ENCODE peak calls at places on chromosome 1, in seven cellular contexts. V, F, Q, K, G, D and H are unnamed samples.

GRCh38 chr1:55632906-55633305 is 417.7 kb upstream of the USP24 start:
- DNase-seq in V (no peak), F (no peak), Q (no peak), K (peak; percentile 48), G (no peak), D (no peak), H (no peak)

GRCh38 chr1:76336951-76337371 is 262.4 kb downstream of the ST6GALNAC3 start:
- DNase-seq in V (peak; percentile 98), F (peak; percentile 25), Q (no peak), K (no peak), G (no peak), D (no peak), H (peak; percentile 70)

GRCh38 chr1:162854245-162854860 is 6.6 kb downstream of the CCDC190 start:
- DNase-seq in V (peak; percentile 90), F (no peak), Q (no peak), K (peak; percentile 81), G (peak; percentile 77), D (peak; percentile 53), H (peak; percentile 28)

GRCh38 chr1:25562101-25562927 is 18.9 kb downstream of the LDLRAP1 start:
- DNase-seq in V (no peak), F (no peak), Q (no peak), K (no peak), G (no peak), D (peak; percentile 87), H (no peak)

GRCh38 chr1:154405762-154406571 is 824 bp downstream of the IL6R start:
- DNase-seq in V (peak; percentile 83), F (peak; percentile 92), Q (no peak), K (peak; percentile 74), G (no peak), D (no peak), H (peak; percentile 20)

GRCh38 chr1:212488436-212489283 is 55.9 kb downstream of the NENF start:
- DNase-seq in V (peak; percentile 28), F (no peak), Q (peak; percentile 81), K (peak; percentile 48), G (no peak), D (peak; percentile 79), H (peak; percentile 60)

GRCh38 chr1:21586926-21587601 is 77.8 kb downstream of the ALPL start:
- DNase-seq in V (peak; percentile 90), F (peak; percentile 56), Q (peak; percentile 43), K (peak; percentile 85), G (peak; percentile 61), D (no peak), H (peak; percentile 38)

GRCh38 chr1:29179641-29180184 is 2.0 kb downstream of the SRSF4 start:
- DNase-seq in V (no peak), F (no peak), Q (no peak), K (peak; percentile 9), G (no peak), D (no peak), H (no peak)

GRCh38 chr1:174912243-174912642 is 87.5 kb upstream of the CACYBP start:
- DNase-seq in V (no peak), F (no peak), Q (peak; percentile 22), K (no peak), G (no peak), D (no peak), H (no peak)

GRCh38 chr1:158140871-158141270 is 39.8 kb upstream of the CD1D start:
- DNase-seq in V (peak; percentile 45), F (no peak), Q (no peak), K (no peak), G (no peak), D (no peak), H (no peak)

GRCh38 chr1:155079487-155080249 is 1.0 kb downstream of the EFNA3 start:
- DNase-seq in V (no peak), F (no peak), Q (no peak), K (peak; percentile 74), G (no peak), D (no peak), H (no peak)

GRCh38 chr1:184052194-184052559 is 647 bp downstream of the TSEN15 start:
- DNase-seq in V (peak; percentile 5), F (no peak), Q (no peak), K (no peak), G (no peak), D (no peak), H (no peak)

GRCh38 chr1:101769520-101769919 is 227.2 kb downstream of the OLFM3 start:
- DNase-seq in V (peak; percentile 2), F (no peak), Q (no peak), K (peak; percentile 35), G (no peak), D (no peak), H (no peak)
- TF ChIP-seq CTCF in V (no peak), F (no peak), Q (peak; percentile 59), K (peak; percentile 76), G (peak; percentile 31), D (peak; percentile 35), H (no peak)

GRCh38 chr1:150973826-150974579 is 632 bp downstream of the CERS2 start:
- DNase-seq in V (peak; percentile 61), F (no peak), Q (no peak), K (peak; percentile 76), G (no peak), D (peak; percentile 64), H (no peak)

GRCh38 chr1:150972417-150972940 is 2.2 kb downstream of the CERS2 start:
- DNase-seq in V (no peak), F (no peak), Q (no peak), K (no peak), G (no peak), D (no peak), H (no peak)

GRCh38 chr1:150973258-150973825 is 1.3 kb downstream of the CERS2 start:
- DNase-seq in V (peak; percentile 67), F (no peak), Q (no peak), K (peak; percentile 70), G (no peak), D (peak; percentile 36), H (no peak)

GRCh38 chr1:150970818-150971582 is 3.6 kb downstream of the CERS2 start:
- DNase-seq in V (peak; percentile 86), F (no peak), Q (no peak), K (peak; percentile 64), G (no peak), D (no peak), H (peak; percentile 16)

DNA sequence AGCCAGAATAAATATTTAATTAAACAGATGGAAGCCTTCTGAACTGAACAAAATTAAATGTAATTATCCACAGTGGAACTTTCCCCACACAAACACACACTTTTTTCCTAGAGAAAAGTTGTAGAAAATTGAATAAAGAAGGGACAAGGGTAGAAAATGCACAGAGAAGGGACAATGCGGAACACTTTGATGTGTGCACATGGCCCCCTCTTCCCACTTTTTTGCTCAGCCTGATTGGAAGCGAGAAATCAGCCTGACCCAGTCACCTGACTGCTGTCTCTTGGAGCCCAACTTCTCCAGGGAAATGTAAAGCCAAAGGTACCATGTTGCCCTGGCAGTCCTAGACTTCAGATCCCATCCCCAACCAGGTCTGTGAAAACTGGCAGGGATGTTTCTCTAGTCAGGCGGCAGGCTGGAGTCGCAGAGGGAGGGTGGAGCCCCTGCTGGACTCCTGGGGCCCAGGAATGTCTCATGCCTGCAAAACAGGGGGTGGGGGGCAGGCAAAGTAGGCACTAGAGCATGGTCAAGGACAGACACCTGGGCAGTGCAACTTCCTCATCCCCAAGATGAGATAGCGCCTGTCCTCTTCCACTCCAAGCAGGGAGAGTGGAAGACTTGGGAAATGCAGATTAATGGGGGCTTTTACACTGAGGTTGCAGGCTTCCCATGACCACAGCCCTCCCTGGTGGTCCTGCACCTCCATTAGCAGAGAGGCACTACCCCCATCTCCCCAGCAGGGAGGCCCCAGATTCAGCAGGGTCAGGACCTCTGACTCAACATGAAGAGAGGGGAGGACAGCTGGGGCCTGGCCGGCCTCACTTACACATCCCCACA is 2.8 kb downstream of the CERS2 start:
- DNase-seq in V (peak; percentile 66), F (no peak), Q (no peak), K (peak; percentile 81), G (no peak), D (no peak), H (no peak)
- TF ChIP-seq CTCF in V (peak; percentile 6), F (no peak), Q (no peak), K (peak; percentile 47), G (no peak), D (no peak), H (no peak)

DNA sequence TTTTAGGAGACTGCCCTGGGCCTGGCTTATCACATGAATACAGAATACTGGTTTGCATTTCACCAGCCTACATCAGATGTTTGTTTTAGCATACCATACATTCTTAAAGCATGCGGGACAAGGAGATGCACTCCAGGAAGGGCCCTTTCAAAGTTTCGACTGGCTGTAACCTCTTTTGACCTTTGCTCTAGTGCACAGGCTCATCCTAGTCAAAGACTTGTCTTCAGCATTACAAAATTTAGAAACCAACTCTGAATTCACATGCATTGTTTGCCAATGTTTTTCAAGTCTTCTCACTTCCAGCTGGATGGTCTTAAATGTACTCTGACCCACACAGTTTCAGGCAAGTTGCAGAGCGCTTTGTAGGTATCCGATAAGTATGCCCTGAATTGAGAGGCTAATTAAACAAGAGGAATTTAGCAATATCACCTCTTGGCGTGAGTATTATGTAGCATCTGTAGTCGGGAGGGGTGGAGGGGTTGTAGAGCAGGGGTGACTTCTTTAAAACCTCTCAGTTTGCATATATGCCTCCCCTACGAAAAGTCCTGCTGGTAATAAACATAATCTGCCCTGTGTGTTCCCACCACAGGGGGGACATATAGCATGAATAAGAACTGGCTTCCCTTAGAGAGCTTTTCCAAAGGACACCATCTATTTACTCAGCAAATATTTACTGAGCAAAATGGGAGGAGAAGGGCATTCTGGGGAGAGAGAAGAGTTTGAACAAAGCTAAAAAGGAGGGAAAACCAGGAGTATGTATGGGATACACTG is 24.4 kb upstream of the AHCYL1 start:
- DNase-seq in V (peak; percentile 91), F (no peak), Q (no peak), K (peak; percentile 81), G (no peak), D (no peak), H (peak; percentile 39)
- TF ChIP-seq CTCF in V (no peak), F (no peak), Q (peak; percentile 31), K (peak; percentile 40), G (no peak), D (no peak), H (no peak)

GRCh38 chr1:41936107-41936506 is 17.4 kb upstream of the HIVEP3 start:
- DNase-seq in V (peak; percentile 72), F (no peak), Q (no peak), K (no peak), G (peak; percentile 85), D (no peak), H (no peak)
- TF ChIP-seq CTCF in V (no peak), F (no peak), Q (no peak), K (no peak), G (peak; percentile 35), D (no peak), H (no peak)

GRCh38 chr1:66452162-66452561 is 81.8 kb upstream of the SGIP1 start:
- DNase-seq in V (no peak), F (no peak), Q (no peak), K (no peak), G (no peak), D (no peak), H (no peak)
- TF ChIP-seq CTCF in V (no peak), F (no peak), Q (no peak), K (peak; percentile 63), G (peak; percentile 14), D (no peak), H (no peak)

GRCh38 chr1:227914801-227915563 is 32.8 kb downstream of the WNT9A start:
- DNase-seq in V (no peak), F (no peak), Q (no peak), K (no peak), G (no peak), D (no peak), H (no peak)
- TF ChIP-seq CTCF in V (no peak), F (no peak), Q (no peak), K (no peak), G (no peak), D (no peak), H (no peak)